ENCODE peak calls at places on chromosome 14, in six cellular contexts. V is hepatocyte, T is foreskin fibroblast, X is fibroblast of the aortic adventitia, F is testis, K is WERI-Rb-1. B is an unnamed sample.

GRCh38 chr14:54338696-54339317 is 58.0 kb upstream of the CDKN3 start:
- DNase-seq in V (peak), T (peak), X (peak), F (no peak), K (no peak), B (no peak)

GRCh38 chr14:38205414-38205813 is 2.3 kb upstream of the SSTR1 start:
- DNase-seq in V (no peak), T (no peak), X (no peak), F (no peak), K (no peak), B (no peak)

GRCh38 chr14:61588419-61588901 is 106.9 kb upstream of the HIF1A start:
- DNase-seq in V (no peak), T (peak), X (peak), F (peak), K (no peak), B (no peak)

GRCh38 chr14:104589338-104590195 is 10.0 kb downstream of the C14orf180 start:
- DNase-seq in V (no peak), T (no peak), X (no peak), F (no peak), K (no peak), B (no peak)

GRCh38 chr14:37746140-37746832 is 150.9 kb downstream of the TTC6 start:
- DNase-seq in V (no peak), T (no peak), X (no peak), F (no peak), K (no peak), B (no peak)

GRCh38 chr14:22106700-22107697 is 433.4 kb upstream of the OR4E1 start:
- DNase-seq in V (no peak), T (no peak), X (no peak), F (no peak), K (no peak), B (no peak)

GRCh38 chr14:81594012-81594411 is 60.4 kb upstream of the SEL1L start:
- DNase-seq in V (peak), T (no peak), X (no peak), F (peak), K (peak), B (no peak)

GRCh38 chr14:68394719-68395117 is 398.1 kb downstream of the ZFP36L1 start:
- DNase-seq in V (no peak), T (no peak), X (no peak), F (no peak), K (peak), B (peak)

GRCh38 chr14:56185991-56186390 is 67.8 kb downstream of the PELI2 start:
- DNase-seq in V (no peak), T (no peak), X (no peak), F (no peak), K (peak), B (no peak)

GRCh38 chr14:53399057-53399456 is 245.9 kb upstream of the DDHD1 start:
- DNase-seq in V (no peak), T (peak), X (peak), F (no peak), K (no peak), B (peak)

GRCh38 chr14:32906672-32907071 is 32.0 kb upstream of the NPAS3 start:
- DNase-seq in V (no peak), T (no peak), X (no peak), F (no peak), K (no peak), B (no peak)

DNA sequence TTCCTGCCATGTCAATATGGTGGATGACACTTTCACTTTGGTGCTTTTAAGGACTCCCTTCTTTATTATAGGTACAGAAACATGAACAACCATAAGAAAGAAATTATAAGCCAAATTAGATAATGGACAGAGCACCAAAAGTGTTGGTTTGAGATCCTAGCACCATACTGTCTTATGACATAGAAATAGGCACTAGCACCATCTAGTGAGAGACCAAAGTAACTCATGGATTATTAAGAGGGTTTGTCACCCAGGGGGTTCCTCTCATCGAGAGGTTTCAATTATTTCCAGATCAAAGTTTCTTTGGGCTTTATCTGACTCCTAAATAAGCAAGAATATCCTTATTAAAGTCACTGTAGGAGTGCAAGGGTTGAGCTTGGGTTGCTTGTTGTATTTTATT is 153.0 kb upstream of the DIO2 start:
- DNase-seq in V (peak), T (peak), X (peak), F (no peak), K (no peak), B (no peak)
- TF ChIP-seq CTCF in V (peak), T (peak), X (peak), F (peak), K (peak), B (no peak)

GRCh38 chr14:36105401-36105800 is 71.1 kb downstream of the PTCSC3 start:
- DNase-seq in V (peak), T (no peak), X (no peak), F (no peak), K (no peak), B (peak)
- TF ChIP-seq CTCF in V (peak), T (no peak), X (peak), F (no peak), K (no peak), B (peak)

GRCh38 chr14:29928342-29928640 is 644 bp upstream of the PRKD1 start:
- DNase-seq in V (no peak), T (no peak), X (peak), F (no peak), K (no peak), B (no peak)

GRCh38 chr14:29926228-29926627 is 1.4 kb downstream of the PRKD1 start:
- DNase-seq in V (no peak), T (no peak), X (no peak), F (no peak), K (no peak), B (peak)

GRCh38 chr14:29926701-29927595 is 699 bp downstream of the PRKD1 start:
- DNase-seq in V (peak), T (peak), X (peak), F (peak), K (peak), B (peak)

GRCh38 chr14:29925736-29926135 is 1.9 kb downstream of the PRKD1 start:
- DNase-seq in V (no peak), T (peak), X (peak), F (no peak), K (no peak), B (no peak)

GRCh38 chr14:29927596-29928341 is at the start of gene PRKD1:
- DNase-seq in V (peak), T (peak), X (peak), F (peak), K (peak), B (peak)
- TF ChIP-seq CTCF in V (no peak), T (no peak), X (peak), F (no peak), K (peak), B (no peak)

GRCh38 chr14:52146504-52146903 is 77.6 kb upstream of the NID2 start:
- DNase-seq in V (no peak), T (peak), X (peak), F (no peak), K (no peak), B (no peak)
- TF ChIP-seq CTCF in V (no peak), T (peak), X (peak), F (no peak), K (no peak), B (no peak)